ENCODE peak calls at places on chromosomes 5 and 9, in nine cellular contexts. H is transverse colon, W is A549, C is heart left ventricle, I is HCT116, J is stomach, F is HepG2, Y is sigmoid colon, T is uterus. A is an unnamed sample.

GRCh38 chr5:176360894-176361436 is 599 bp downstream of the KIAA1191 start:
- DNase-seq in H (peak), W (peak), C (no peak), I (no peak), J (no peak), F (no peak), Y (no peak), T (no peak), A (peak)

GRCh38 chr5:93054424-93055165 is 526.4 kb downstream of the NR2F1-AS1 start:
- DNase-seq in H (no peak), W (no peak), C (no peak), I (no peak), J (no peak), F (no peak), Y (no peak), T (no peak), A (no peak)

GRCh38 chr5:37603072-37603471 is 224.0 kb downstream of the WDR70 start:
- DNase-seq in H (no peak), W (no peak), C (no peak), I (no peak), J (no peak), F (no peak), Y (no peak), T (no peak), A (no peak)

GRCh38 chr9:104177003-104177611 is 83.0 kb downstream of the SMC2 start:
- DNase-seq in H (no peak), W (no peak), C (no peak), I (peak), J (no peak), F (peak), Y (no peak), T (no peak), A (no peak)

GRCh38 chr5:173488144-173488543 is 128.3 kb downstream of the BOD1 start:
- DNase-seq in H (no peak), W (no peak), C (no peak), I (no peak), J (no peak), F (no peak), Y (no peak), T (no peak), A (no peak)

GRCh38 chr5:179858241-179858585 is 404 bp downstream of the MRNIP start:
- DNase-seq in H (peak), W (peak), C (no peak), I (no peak), J (peak), F (peak), Y (no peak), T (no peak), A (peak)

GRCh38 chr5:138354926-138355378 is 2.5 kb downstream of the KDM3B start:
- DNase-seq in H (no peak), W (peak), C (peak), I (no peak), J (no peak), F (peak), Y (no peak), T (no peak), A (peak)

GRCh38 chr5:170747357-170747756 is 36.2 kb upstream of the GABRP start:
- DNase-seq in H (no peak), W (no peak), C (peak), I (no peak), J (no peak), F (no peak), Y (no peak), T (no peak), A (no peak)

GRCh38 chr9:112446080-112446479 is 40.5 kb upstream of the KIAA1958 start:
- DNase-seq in H (no peak), W (no peak), C (no peak), I (no peak), J (no peak), F (no peak), Y (no peak), T (no peak), A (no peak)

GRCh38 chr5:111679611-111680010 is 77.4 kb downstream of the NREP start:
- DNase-seq in H (no peak), W (no peak), C (no peak), I (no peak), J (no peak), F (no peak), Y (no peak), T (no peak), A (no peak)

GRCh38 chr5:111681414-111681790 is 75.6 kb downstream of the NREP start:
- DNase-seq in H (no peak), W (no peak), C (no peak), I (no peak), J (no peak), F (no peak), Y (no peak), T (no peak), A (no peak)

GRCh38 chr5:111680737-111681413 is 76.1 kb downstream of the NREP start:
- DNase-seq in H (peak), W (peak), C (peak), I (peak), J (peak), F (peak), Y (peak), T (peak), A (peak)

GRCh38 chr5:111685969-111686368 is 71.0 kb downstream of the NREP start:
- DNase-seq in H (no peak), W (peak), C (no peak), I (peak), J (no peak), F (peak), Y (no peak), T (no peak), A (no peak)

DNA sequence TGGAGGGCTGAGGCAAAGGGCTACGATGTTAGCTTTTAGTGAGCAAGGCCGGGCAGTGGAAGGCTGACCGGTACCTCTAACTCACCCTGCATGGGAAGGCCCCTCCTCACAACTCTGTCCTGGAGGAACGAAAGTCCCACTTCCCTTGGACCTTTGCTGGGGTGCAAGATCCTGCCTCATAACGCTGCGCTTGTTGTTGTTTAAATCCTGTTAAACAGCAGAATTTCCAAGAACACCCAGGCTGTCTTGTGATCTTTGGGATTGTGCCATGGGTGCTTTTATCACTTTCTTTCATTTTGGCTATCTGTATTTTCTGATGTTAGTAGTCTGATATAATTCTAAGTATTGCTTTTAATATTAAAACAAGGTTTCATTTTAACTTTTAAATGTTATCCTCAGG is 75.2 kb downstream of the NREP start:
- DNase-seq in H (no peak), W (no peak), C (peak), I (no peak), J (no peak), F (no peak), Y (no peak), T (no peak), A (no peak)
- H3K27ac ChIP-seq in H (peak), W (peak), C (peak), I (no peak), J (no peak), F (no peak), Y (peak), T (peak), A (no peak)

DNA sequence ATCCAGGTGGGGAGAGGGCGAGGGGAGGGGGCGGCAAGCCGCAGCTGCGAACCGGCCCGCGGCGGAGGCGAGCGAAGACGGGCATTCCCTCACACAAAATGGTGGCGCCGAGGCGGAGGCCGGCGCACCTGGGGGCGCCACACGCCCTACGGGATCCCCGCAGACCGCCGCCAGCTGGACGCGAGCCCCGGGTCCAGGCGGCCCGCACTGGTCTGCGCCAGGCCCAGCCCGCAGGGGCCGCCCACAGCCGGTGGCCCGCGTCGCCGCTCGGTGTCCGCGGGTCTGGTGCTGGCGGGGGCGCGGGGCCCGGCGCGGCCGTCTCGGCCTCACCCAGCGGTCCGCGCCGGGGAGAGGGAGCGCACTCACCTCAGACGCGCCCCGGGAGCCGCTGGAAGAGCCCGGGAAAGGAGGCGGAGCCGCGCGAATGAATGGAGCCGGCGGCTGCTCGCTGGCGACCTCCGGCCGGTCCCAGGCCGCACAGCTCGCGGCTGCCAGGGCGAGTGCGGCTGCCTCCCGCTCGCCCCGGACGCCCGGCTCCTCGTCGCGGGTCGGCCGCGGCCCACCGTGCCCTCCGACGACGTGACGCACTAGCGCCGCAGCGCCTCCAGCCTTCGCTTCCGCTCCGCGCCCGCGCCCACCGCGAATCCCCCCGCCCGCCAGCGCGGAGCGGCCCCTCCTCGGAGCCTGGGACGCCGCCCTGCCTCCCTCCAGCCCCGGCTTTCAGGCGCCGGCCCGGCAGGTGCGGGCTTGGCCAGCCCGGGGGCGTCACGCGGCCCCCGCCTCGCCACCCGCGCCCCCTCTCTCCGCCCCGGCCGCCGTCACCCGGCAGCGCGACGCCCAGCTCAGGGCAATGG is at the start of gene FAM169A:
- DNase-seq in H (peak), W (peak), C (peak), I (no peak), J (peak), F (no peak), Y (no peak), T (no peak), A (peak)
- TF ChIP-seq CTCF in H (no peak), W (peak), C (no peak), I (no peak), J (no peak), F (peak), Y (no peak), T (no peak), A (no peak)

DNA sequence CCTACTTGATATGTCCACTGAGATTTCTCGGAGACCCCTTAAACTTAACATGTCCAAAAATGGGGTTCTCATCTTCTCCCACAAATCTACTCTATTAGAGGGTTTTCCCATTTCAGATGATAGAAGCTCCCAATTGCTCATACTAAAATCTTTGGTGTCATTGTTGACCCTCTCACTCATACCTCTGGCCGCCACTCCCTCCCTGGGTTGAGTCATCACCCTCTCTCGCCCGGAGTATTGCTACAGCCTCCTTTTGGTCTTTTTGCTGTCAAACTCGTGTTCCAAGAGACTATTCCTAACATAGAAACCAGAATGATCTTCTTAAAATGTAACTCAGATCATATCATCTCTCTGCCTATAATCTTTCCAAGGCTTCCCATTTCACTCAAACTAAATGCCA is 91.0 kb upstream of the GNAQ start:
- DNase-seq in H (no peak), W (no peak), C (no peak), I (no peak), J (no peak), F (no peak), Y (no peak), T (no peak), A (no peak)
- TF ChIP-seq POLR2A in H (no peak), W (no peak), C (no peak), I (no peak), J (no peak), F (no peak), Y (no peak), T (no peak), A (no peak)

GRCh38 chr5:157857821-157858526 is 971 bp downstream of the CLINT1 start:
- DNase-seq in H (no peak), W (no peak), C (no peak), I (no peak), J (no peak), F (no peak), Y (no peak), T (no peak), A (no peak)
- H3K27ac ChIP-seq in H (peak), W (peak), C (peak), I (peak), J (peak), F (peak), Y (peak), T (peak), A (peak)

GRCh38 chr5:75034137-75034739 is 18.1 kb downstream of the GCNT4 start:
- DNase-seq in H (peak), W (no peak), C (no peak), I (no peak), J (peak), F (no peak), Y (no peak), T (no peak), A (no peak)

GRCh38 chr5:75042511-75042910 is 9.8 kb downstream of the GCNT4 start:
- DNase-seq in H (no peak), W (no peak), C (no peak), I (no peak), J (no peak), F (no peak), Y (no peak), T (no peak), A (no peak)

GRCh38 chr5:75031366-75031765 is 21.0 kb downstream of the GCNT4 start:
- DNase-seq in H (no peak), W (no peak), C (no peak), I (no peak), J (no peak), F (no peak), Y (no peak), T (no peak), A (no peak)

GRCh38 chr5:75040973-75041372 is 11.4 kb downstream of the GCNT4 start:
- DNase-seq in H (no peak), W (no peak), C (no peak), I (no peak), J (no peak), F (no peak), Y (no peak), T (no peak), A (no peak)

DNA sequence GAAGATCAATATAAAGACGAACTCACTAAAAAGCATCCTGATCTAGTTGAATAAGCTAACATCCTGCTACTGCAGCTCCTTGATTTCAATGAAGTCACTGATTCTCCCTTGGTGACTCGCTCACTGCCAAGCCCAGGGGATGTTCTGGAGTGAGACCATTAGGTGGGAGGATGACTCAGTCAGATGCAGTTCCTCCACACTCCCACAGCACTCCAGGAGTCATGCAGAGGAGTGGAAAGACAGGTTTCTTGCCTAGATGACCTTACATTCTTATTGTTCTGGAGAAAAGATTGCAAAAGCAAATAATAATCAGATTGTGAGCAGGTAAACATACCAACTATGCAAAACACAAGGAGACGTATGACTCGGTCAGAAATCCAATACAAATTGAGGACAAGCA is 15.3 kb downstream of the GCNT4 start:
- DNase-seq in H (peak), W (peak), C (no peak), I (peak), J (peak), F (peak), Y (no peak), T (no peak), A (no peak)
- TF ChIP-seq CTCF in H (no peak), W (no peak), C (no peak), I (no peak), J (no peak), F (no peak), Y (no peak), T (no peak), A (no peak)

GRCh38 chr9:96255698-96256097 is 46.3 kb downstream of the HSD17B3 start:
- DNase-seq in H (no peak), W (no peak), C (no peak), I (no peak), J (no peak), F (no peak), Y (no peak), T (no peak), A (no peak)

GRCh38 chr9:96258967-96259366 is 43.0 kb downstream of the HSD17B3 start:
- DNase-seq in H (no peak), W (no peak), C (no peak), I (peak), J (no peak), F (no peak), Y (no peak), T (no peak), A (no peak)

GRCh38 chr9:96253059-96253696 is 48.8 kb downstream of the HSD17B3 start:
- DNase-seq in H (peak), W (no peak), C (no peak), I (no peak), J (no peak), F (no peak), Y (no peak), T (no peak), A (no peak)

GRCh38 chr9:96251451-96251850 is 50.5 kb downstream of the HSD17B3 start:
- DNase-seq in H (no peak), W (no peak), C (no peak), I (no peak), J (no peak), F (no peak), Y (no peak), T (no peak), A (no peak)

GRCh38 chr9:96256800-96257199 is 45.2 kb downstream of the HSD17B3 start:
- DNase-seq in H (no peak), W (no peak), C (no peak), I (peak), J (no peak), F (peak), Y (no peak), T (no peak), A (no peak)
- TF ChIP-seq POLR2A in H (no peak), W (no peak), C (no peak), I (no peak), J (no peak), F (no peak), Y (no peak), T (no peak), A (no peak)

GRCh38 chr5:157550668-157551067 is 24.9 kb downstream of the ADAM19 start:
- DNase-seq in H (no peak), W (no peak), C (no peak), I (no peak), J (no peak), F (no peak), Y (no peak), T (no peak), A (no peak)
- H3K27ac ChIP-seq in H (peak), W (no peak), C (peak), I (no peak), J (peak), F (no peak), Y (peak), T (no peak), A (peak)

GRCh38 chr5:106957336-106957735 is 713.4 kb downstream of the EFNA5 start:
- DNase-seq in H (no peak), W (no peak), C (no peak), I (no peak), J (no peak), F (no peak), Y (no peak), T (no peak), A (no peak)

GRCh38 chr5:106956187-106956586 is 714.5 kb downstream of the EFNA5 start:
- DNase-seq in H (no peak), W (no peak), C (no peak), I (no peak), J (no peak), F (no peak), Y (no peak), T (no peak), A (no peak)

GRCh38 chr5:106959447-106959846 is 711.3 kb downstream of the EFNA5 start:
- DNase-seq in H (peak), W (no peak), C (no peak), I (peak), J (peak), F (no peak), Y (no peak), T (no peak), A (no peak)

GRCh38 chr5:106962464-106963230 is 708.1 kb downstream of the EFNA5 start:
- DNase-seq in H (no peak), W (no peak), C (no peak), I (no peak), J (no peak), F (no peak), Y (no peak), T (no peak), A (no peak)

DNA sequence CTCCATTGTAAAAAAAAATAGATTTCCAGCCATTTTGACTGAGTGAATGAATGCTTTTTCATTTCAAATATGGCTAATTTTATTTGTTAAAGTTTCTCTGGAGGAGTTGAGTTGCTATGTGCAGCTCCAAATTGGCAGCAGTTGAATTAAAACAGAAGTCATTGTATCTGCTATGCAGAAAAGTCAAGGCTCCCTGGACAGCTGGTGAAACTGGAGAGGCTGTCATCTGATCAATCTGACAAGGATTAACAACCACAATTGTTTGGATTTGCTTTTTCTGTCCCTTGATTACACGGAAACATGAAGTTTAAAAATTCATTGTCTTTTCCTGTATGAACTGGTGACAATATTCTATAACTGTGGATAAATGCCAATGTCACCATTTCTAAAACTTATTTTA is 713.8 kb downstream of the EFNA5 start:
- DNase-seq in H (no peak), W (no peak), C (no peak), I (no peak), J (no peak), F (no peak), Y (no peak), T (no peak), A (no peak)
- TF ChIP-seq CTCF in H (no peak), W (no peak), C (no peak), I (no peak), J (no peak), F (no peak), Y (no peak), T (no peak), A (no peak)

DNA sequence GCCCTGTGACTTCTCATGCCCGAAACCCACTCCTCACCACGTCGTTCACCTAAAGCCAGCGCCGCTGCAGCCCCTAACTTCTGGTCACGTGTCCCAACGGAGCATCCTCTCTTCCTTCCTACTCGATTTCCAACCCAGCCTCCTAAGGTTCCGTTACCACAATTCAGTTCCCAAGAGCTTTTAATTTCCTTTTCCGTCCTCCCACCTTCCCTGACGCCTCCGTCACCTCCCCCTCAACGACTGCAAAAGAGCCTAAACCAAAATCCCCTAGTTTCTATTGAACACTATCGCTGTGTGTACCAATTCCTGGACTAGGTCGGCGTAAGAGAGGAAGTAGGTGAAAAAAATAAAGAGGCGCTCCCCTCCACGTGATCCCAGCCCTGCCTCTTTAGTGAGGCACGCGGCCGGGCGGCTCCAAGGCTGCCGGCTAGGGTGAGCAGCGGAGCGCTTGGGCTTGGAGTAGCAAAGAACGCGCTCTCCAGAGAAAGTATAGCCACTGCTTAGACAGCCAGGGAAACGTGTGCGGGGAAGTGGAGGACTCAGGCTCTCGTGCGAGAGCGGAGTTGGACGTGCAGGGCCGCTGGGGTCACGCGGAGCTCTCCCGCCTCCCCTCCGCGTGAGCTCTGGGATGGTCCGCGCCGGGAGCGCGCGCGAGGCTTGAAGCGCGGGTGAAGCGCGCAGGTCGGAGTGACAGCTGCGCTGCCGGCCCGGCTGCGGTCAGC is at the start of the genes CENPP and NOL8:
- DNase-seq in H (peak), W (peak), C (peak), I (peak), J (peak), F (peak), Y (peak), T (peak), A (peak)
- TF ChIP-seq POLR2A in H (peak), W (peak), C (no peak), I (peak), J (no peak), F (peak), Y (peak), T (peak), A (no peak)